ENCODE peak calls at places on chromosomes 3 and 15, in five cellular contexts. O is WTC11, L is MCF 10A, N is transverse colon, B is AG04450. S is an unnamed sample.

GRCh38 chr3:141828487-141829284 is 47.8 kb upstream of the ATP1B3 start:
- DNase-seq in O (no peak), L (peak; percentile 92), N (peak; percentile 78), B (no peak), S (peak; percentile 13)

GRCh38 chr15:62068071-62068786 is 1.5 kb downstream of the C2CD4A start:
- DNase-seq in O (peak; percentile 67), L (peak; percentile 22), N (peak; percentile 51), B (no peak), S (peak; percentile 66)

GRCh38 chr3:111845996-111846395 is 13.1 kb upstream of the PHLDB2 start:
- DNase-seq in O (no peak), L (no peak), N (no peak), B (no peak), S (no peak)

GRCh38 chr3:24416224-24416623 is 78.4 kb downstream of the THRB start:
- DNase-seq in O (no peak), L (no peak), N (no peak), B (no peak), S (no peak)

GRCh38 chr3:126982125-126982521 is 792 bp upstream of the PLXNA1 start:
- DNase-seq in O (no peak), L (peak; percentile 52), N (peak; percentile 39), B (no peak), S (no peak)

GRCh38 chr3:150142936-150143335 is 172.2 kb upstream of the PFN2 start:
- DNase-seq in O (no peak), L (no peak), N (no peak), B (no peak), S (no peak)

GRCh38 chr15:79091204-79091867 is 756 bp upstream of the RASGRF1 start:
- DNase-seq in O (peak; percentile 51), L (no peak), N (no peak), B (no peak), S (peak; percentile 59)

GRCh38 chr3:123202451-123202850 is 708 bp downstream of the SEC22A start:
- DNase-seq in O (peak; percentile 20), L (peak; percentile 3), N (no peak), B (no peak), S (peak; percentile 9)

GRCh38 chr3:12759097-12759679 is at the start of gene TMEM40:
- DNase-seq in O (peak; percentile 28), L (peak; percentile 86), N (no peak), B (no peak), S (no peak)

GRCh38 chr3:61966200-61966599 is 404.8 kb downstream of the PTPRG start:
- DNase-seq in O (no peak), L (peak; percentile 20), N (no peak), B (no peak), S (no peak)

GRCh38 chr15:93121089-93121488 is 32.1 kb upstream of the RGMA start:
- DNase-seq in O (no peak), L (peak; percentile 8), N (no peak), B (no peak), S (no peak)

GRCh38 chr3:40264437-40264836 is 45.1 kb upstream of the EIF1B start:
- DNase-seq in O (no peak), L (no peak), N (no peak), B (no peak), S (no peak)

GRCh38 chr15:60370804-60371700 is 26.7 kb downstream of the ANXA2 start:
- DNase-seq in O (no peak), L (peak; percentile 99), N (peak; percentile 73), B (peak; percentile 94), S (no peak)

GRCh38 chr3:158725348-158725966 is 6.8 kb downstream of the RARRES1 start:
- DNase-seq in O (no peak), L (peak; percentile 86), N (peak; percentile 47), B (peak; percentile 94), S (no peak)

DNA sequence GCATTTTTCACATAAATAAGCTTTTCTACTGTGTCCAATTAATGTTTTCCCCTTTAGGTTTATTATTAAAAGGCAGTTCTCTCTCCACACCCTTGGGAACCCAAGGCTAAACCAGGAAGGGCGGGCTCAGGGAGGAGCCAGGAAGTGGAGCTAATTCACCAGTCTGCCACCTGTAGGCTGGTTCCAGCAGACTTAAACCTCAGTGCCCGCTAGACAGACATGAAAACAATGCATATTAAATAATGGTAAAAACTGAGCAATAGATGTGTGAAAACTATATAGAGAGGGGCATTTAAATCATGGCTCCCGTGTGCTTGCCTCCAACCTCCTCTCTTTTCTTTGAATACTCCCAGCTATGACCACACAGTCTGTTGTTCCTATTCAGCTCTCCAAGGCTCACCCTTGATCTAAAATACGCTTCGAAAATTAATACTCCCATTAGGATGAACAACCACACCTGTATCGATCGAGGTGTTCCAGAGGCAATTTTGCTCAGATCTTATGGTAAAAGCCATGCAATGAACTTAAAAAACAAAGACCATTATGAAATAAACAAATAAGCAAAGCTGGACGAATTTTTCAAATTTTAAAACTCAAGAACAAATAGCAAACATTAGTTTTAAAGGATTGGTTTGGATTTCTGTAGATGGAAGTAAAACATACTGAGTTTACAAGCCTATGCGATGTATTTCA is 253.3 kb downstream of the TJP1 start:
- DNase-seq in O (peak; percentile 53), L (peak; percentile 33), N (peak; percentile 66), B (no peak), S (peak; percentile 27)
- TF ChIP-seq CTCF in O (no peak), L (no peak), N (peak; percentile 29), B (no peak), S (no peak)

GRCh38 chr3:188276366-188276765 is 122.4 kb downstream of the LPP start:
- DNase-seq in O (no peak), L (no peak), N (no peak), B (no peak), S (no peak)

GRCh38 chr3:188282871-188283270 is 128.9 kb downstream of the LPP start:
- DNase-seq in O (no peak), L (no peak), N (no peak), B (no peak), S (peak; percentile 30)

GRCh38 chr3:188280627-188281026 is 126.7 kb downstream of the LPP start:
- DNase-seq in O (no peak), L (no peak), N (no peak), B (no peak), S (no peak)

GRCh38 chr3:188278717-188279324 is 124.9 kb downstream of the LPP start:
- DNase-seq in O (no peak), L (no peak), N (no peak), B (no peak), S (no peak)

GRCh38 chr3:188279696-188280398 is 125.9 kb downstream of the LPP start:
- DNase-seq in O (no peak), L (no peak), N (no peak), B (no peak), S (no peak)
- TF ChIP-seq CTCF in O (no peak), L (no peak), N (no peak), B (no peak), S (no peak)

DNA sequence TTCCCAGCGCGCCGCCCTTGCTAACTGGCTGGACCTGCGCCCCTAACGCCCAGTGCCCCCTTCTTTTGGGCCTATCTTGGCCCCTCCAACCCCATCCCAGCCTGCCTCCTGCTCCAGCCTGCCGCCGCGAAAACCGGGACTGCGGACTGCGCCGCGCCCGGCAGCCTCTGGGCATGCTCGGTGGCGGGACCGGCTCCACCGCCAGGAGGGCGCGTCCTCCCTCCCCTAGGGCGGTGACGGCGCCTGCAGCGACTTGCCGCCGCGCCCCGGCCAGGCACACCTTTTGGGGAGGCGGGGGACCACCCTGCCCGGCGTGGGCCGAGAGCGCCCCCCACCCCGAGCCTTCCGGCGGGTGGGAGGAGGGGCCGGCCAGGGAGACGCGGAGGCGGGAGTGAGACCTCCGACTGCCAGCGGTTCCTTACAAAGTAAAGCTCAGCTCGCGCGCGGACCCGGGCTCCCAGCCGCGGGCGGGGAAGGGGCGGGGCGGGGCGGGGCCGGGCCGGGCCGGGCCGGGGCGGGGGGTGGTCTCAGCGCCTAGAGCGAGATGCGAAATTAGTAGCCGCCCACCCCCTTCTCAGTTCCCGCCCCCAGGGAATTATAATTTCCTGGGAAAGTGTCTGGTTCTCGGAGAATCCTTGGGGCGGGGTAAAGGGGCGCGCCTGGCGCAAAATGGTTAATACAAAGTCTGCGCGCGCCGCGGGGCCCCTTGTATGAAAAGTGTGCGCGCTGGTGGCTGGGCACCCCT is 225.0 kb upstream of the IL12A start:
- DNase-seq in O (peak; percentile 81), L (peak; percentile 81), N (peak; percentile 81), B (peak; percentile 54), S (peak; percentile 81)
- TF ChIP-seq CTCF in O (no peak), L (no peak), N (peak; percentile 44), B (peak; percentile 25), S (no peak)

GRCh38 chr3:136250862-136251460 is 821 bp downstream of the PCCB start:
- DNase-seq in O (peak; percentile 20), L (peak; percentile 60), N (peak; percentile 69), B (no peak), S (peak; percentile 13)
- TF ChIP-seq CTCF in O (no peak), L (peak; percentile 11), N (no peak), B (peak; percentile 31), S (no peak)

GRCh38 chr3:44913868-44914468 is 39.6 kb downstream of the TGM4 start:
- DNase-seq in O (peak; percentile 81), L (peak; percentile 84), N (peak; percentile 72), B (peak; percentile 52), S (peak; percentile 78)

GRCh38 chr3:44914936-44915335 is 40.5 kb downstream of the TGM4 start:
- DNase-seq in O (peak; percentile 44), L (peak; percentile 44), N (no peak), B (no peak), S (no peak)

GRCh38 chr3:44918581-44918980 is 44.2 kb downstream of the TGM4 start:
- DNase-seq in O (no peak), L (no peak), N (no peak), B (no peak), S (no peak)

GRCh38 chr3:44918087-44918486 is 43.7 kb downstream of the TGM4 start:
- DNase-seq in O (no peak), L (no peak), N (no peak), B (no peak), S (no peak)

GRCh38 chr3:44915702-44916438 is 41.5 kb downstream of the TGM4 start:
- DNase-seq in O (no peak), L (no peak), N (no peak), B (no peak), S (no peak)
- TF ChIP-seq CTCF in O (no peak), L (no peak), N (no peak), B (peak; percentile 8), S (no peak)

DNA sequence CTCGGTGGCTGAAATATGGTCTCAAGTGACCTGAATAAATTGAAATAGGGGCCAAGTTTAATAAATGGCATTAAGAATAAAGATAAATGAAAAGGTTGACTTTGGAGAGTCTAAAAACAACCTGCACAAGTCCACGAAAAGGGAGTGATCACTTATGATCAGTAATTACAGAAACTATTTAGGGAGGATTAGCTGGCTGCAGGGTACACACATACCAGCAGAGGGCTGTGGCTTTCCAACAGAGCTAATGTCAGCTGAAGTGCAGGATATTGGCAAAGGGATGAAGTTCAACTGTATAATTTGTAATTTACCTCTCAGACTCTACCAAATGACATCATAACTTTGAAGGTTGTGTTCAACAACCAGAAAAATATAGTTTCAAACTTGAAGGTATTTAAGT is 86.8 kb downstream of the SYNPR start:
- DNase-seq in O (peak; percentile 30), L (no peak), N (no peak), B (no peak), S (peak; percentile 15)
- TF ChIP-seq CTCF in O (peak; percentile 52), L (no peak), N (peak; percentile 28), B (no peak), S (peak; percentile 55)

S was measured in nephron progenitor cell.